ENCODE peak calls at places on chromosomes 6 and 20, in five cellular contexts. U is right atrium auricular region, O is skeletal muscle cell, Y is GM23248, P is NCI-H2227 treated with DMSO at 0.1 percent for 48 hours. G is an unnamed sample.

GRCh38 chr6:35970181-35970580 is 49.3 kb upstream of the SRPK1 start:
- DNase-seq in U (no peak), O (no peak), Y (peak), P (no peak), G (peak)

GRCh38 chr6:110116258-110116657 is 63.2 kb downstream of the WASF1 start:
- DNase-seq in U (no peak), O (no peak), Y (no peak), P (no peak), G (no peak)

GRCh38 chr6:50661636-50662035 is 51.7 kb upstream of the TFAP2D start:
- DNase-seq in U (no peak), O (no peak), Y (no peak), P (no peak), G (no peak)

GRCh38 chr6:156842598-156843250 is 65.5 kb downstream of the ARID1B start:
- DNase-seq in U (no peak), O (no peak), Y (peak), P (no peak), G (no peak)

GRCh38 chr6:118387921-118388701 is 160.0 kb upstream of the PLN start:
- DNase-seq in U (no peak), O (peak), Y (peak), P (no peak), G (peak)

GRCh38 chr20:38880952-38881735 is 45.1 kb upstream of the FAM83D start:
- DNase-seq in U (no peak), O (no peak), Y (no peak), P (no peak), G (no peak)

GRCh38 chr6:157982297-157982579 is 575 bp downstream of the SYNJ2 start:
- DNase-seq in U (no peak), O (no peak), Y (peak), P (no peak), G (no peak)

GRCh38 chr6:43096451-43097097 is 20.5 kb downstream of the PTK7 start:
- DNase-seq in U (no peak), O (no peak), Y (peak), P (no peak), G (peak)

GRCh38 chr6:56959938-56960337 is 5.0 kb downstream of the BEND6 start:
- DNase-seq in U (no peak), O (no peak), Y (peak), P (no peak), G (peak)

GRCh38 chr20:21503345-21503744 is 10.5 kb downstream of the NKX2-2 start:
- DNase-seq in U (no peak), O (peak), Y (peak), P (no peak), G (peak)

GRCh38 chr6:142026471-142026870 is 106.3 kb upstream of the GJE1 start:
- DNase-seq in U (no peak), O (no peak), Y (no peak), P (no peak), G (no peak)

GRCh38 chr6:108736832-108737231 is 111.4 kb upstream of the ARMC2 start:
- DNase-seq in U (peak), O (peak), Y (peak), P (no peak), G (peak)

GRCh38 chr20:6430381-6430780 is 307.6 kb upstream of the FERMT1 start:
- DNase-seq in U (no peak), O (no peak), Y (no peak), P (no peak), G (no peak)

GRCh38 chr6:17281100-17281496 is at the start of gene RBM24:
- DNase-seq in U (no peak), O (no peak), Y (peak), P (peak), G (peak)

GRCh38 chr6:132021552-132022375 is 70.6 kb upstream of the CCN2 start:
- DNase-seq in U (no peak), O (no peak), Y (no peak), P (no peak), G (no peak)

GRCh38 chr20:25288291-25289181 is 40.7 kb downstream of the PYGB start:
- DNase-seq in U (no peak), O (no peak), Y (no peak), P (no peak), G (no peak)

GRCh38 chr6:106124437-106125423 is 38.6 kb downstream of the PRDM1 start:
- DNase-seq in U (no peak), O (no peak), Y (no peak), P (no peak), G (no peak)

GRCh38 chr6:90175627-90176538 is 120.8 kb downstream of the BACH2 start:
- DNase-seq in U (no peak), O (no peak), Y (no peak), P (no peak), G (no peak)

GRCh38 chr20:63498950-63499332 is at the start of gene EEF1A2:
- DNase-seq in U (no peak), O (no peak), Y (peak), P (peak), G (no peak)

GRCh38 chr6:71642793-71643192 is 243.6 kb upstream of the RIMS1 start:
- DNase-seq in U (no peak), O (no peak), Y (no peak), P (no peak), G (no peak)

GRCh38 chr20:62088258-62089127 is 22.8 kb upstream of the TAF4 start:
- DNase-seq in U (no peak), O (peak), Y (peak), P (no peak), G (peak)

GRCh38 chr6:120774275-120774674 is 560.0 kb downstream of the TBC1D32 start:
- DNase-seq in U (no peak), O (peak), Y (no peak), P (no peak), G (peak)

G was measured in stromal cell of bone marrow.